ENCODE peak calls at places on chromosomes 5 and 9, in ten cellular contexts. B, X, H, Q, Z, L, I, P, M and J are unnamed samples.

GRCh38 chr5:161432798-161433197 is 113.7 kb downstream of the GABRB2 start:
- DNase-seq in B (no peak), X (no peak), H (no peak), Q (no peak), Z (no peak), L (no peak), I (no peak), P (no peak), M (no peak), J (no peak)

GRCh38 chr5:14250094-14250777 is 107.1 kb downstream of the TRIO start:
- DNase-seq in B (no peak), X (peak; percentile 74), H (peak; percentile 84), Q (peak; percentile 64), Z (peak; percentile 61), L (peak; percentile 81), I (peak; percentile 87), P (peak; percentile 88), M (peak; percentile 87), J (no peak)

GRCh38 chr5:157592594-157592993 is 17.0 kb upstream of the ADAM19 start:
- DNase-seq in B (no peak), X (no peak), H (no peak), Q (no peak), Z (no peak), L (no peak), I (no peak), P (no peak), M (no peak), J (no peak)

GRCh38 chr5:43627028-43627427 is 24.0 kb downstream of the NNT start:
- DNase-seq in B (peak; percentile 66), X (peak; percentile 84), H (peak; percentile 85), Q (peak; percentile 36), Z (peak; percentile 39), L (no peak), I (peak; percentile 70), P (no peak), M (no peak), J (peak; percentile 52)

GRCh38 chr9:16414451-16414850 is 456.0 kb downstream of the BNC2 start:
- DNase-seq in B (no peak), X (peak; percentile 52), H (peak; percentile 52), Q (no peak), Z (no peak), L (no peak), I (peak; percentile 20), P (peak; percentile 24), M (no peak), J (no peak)

GRCh38 chr5:115583474-115583873 is 18.8 kb downstream of the TICAM2 start:
- DNase-seq in B (no peak), X (peak; percentile 80), H (peak; percentile 95), Q (no peak), Z (no peak), L (no peak), I (peak; percentile 93), P (peak; percentile 97), M (no peak), J (no peak)

GRCh38 chr5:103638979-103639378 is 76.4 kb upstream of the NUDT12 start:
- DNase-seq in B (no peak), X (no peak), H (no peak), Q (no peak), Z (no peak), L (no peak), I (no peak), P (no peak), M (no peak), J (no peak)

GRCh38 chr9:1051286-1052118 is 1.3 kb downstream of the DMRT2 start:
- DNase-seq in B (no peak), X (no peak), H (peak; percentile 18), Q (no peak), Z (peak; percentile 24), L (no peak), I (peak; percentile 59), P (no peak), M (no peak), J (no peak)

GRCh38 chr5:140256726-140257125 is 46.2 kb downstream of the PFDN1 start:
- DNase-seq in B (no peak), X (no peak), H (no peak), Q (no peak), Z (no peak), L (no peak), I (no peak), P (no peak), M (no peak), J (no peak)

GRCh38 chr5:134432677-134433359 is 21.1 kb upstream of the CDKN2AIPNL start:
- DNase-seq in B (no peak), X (peak; percentile 49), H (no peak), Q (no peak), Z (no peak), L (no peak), I (no peak), P (peak; percentile 38), M (no peak), J (no peak)

GRCh38 chr9:129464972-129465833 is 155.7 kb downstream of the C9orf50 start:
- DNase-seq in B (no peak), X (peak; percentile 60), H (peak; percentile 67), Q (peak; percentile 46), Z (no peak), L (no peak), I (peak; percentile 48), P (peak; percentile 71), M (peak; percentile 60), J (no peak)

GRCh38 chr5:8993031-8993430 is 552.8 kb downstream of the SEMA5A start:
- DNase-seq in B (no peak), X (peak; percentile 57), H (peak; percentile 34), Q (no peak), Z (peak; percentile 30), L (no peak), I (no peak), P (no peak), M (no peak), J (no peak)

GRCh38 chr5:89756955-89757354 is 652.6 kb downstream of the CETN3 start:
- DNase-seq in B (no peak), X (peak; percentile 7), H (peak; percentile 6), Q (peak; percentile 23), Z (no peak), L (no peak), I (peak; percentile 2), P (peak; percentile 95), M (no peak), J (no peak)

GRCh38 chr5:9498541-9499497 is 47.1 kb downstream of the SEMA5A start:
- DNase-seq in B (no peak), X (peak; percentile 67), H (peak; percentile 42), Q (no peak), Z (peak; percentile 40), L (no peak), I (peak; percentile 47), P (no peak), M (no peak), J (no peak)

GRCh38 chr9:72749276-72749675 is 203.6 kb downstream of the ALDH1A1 start:
- DNase-seq in B (no peak), X (no peak), H (no peak), Q (no peak), Z (peak; percentile 32), L (no peak), I (no peak), P (no peak), M (no peak), J (no peak)

DNA sequence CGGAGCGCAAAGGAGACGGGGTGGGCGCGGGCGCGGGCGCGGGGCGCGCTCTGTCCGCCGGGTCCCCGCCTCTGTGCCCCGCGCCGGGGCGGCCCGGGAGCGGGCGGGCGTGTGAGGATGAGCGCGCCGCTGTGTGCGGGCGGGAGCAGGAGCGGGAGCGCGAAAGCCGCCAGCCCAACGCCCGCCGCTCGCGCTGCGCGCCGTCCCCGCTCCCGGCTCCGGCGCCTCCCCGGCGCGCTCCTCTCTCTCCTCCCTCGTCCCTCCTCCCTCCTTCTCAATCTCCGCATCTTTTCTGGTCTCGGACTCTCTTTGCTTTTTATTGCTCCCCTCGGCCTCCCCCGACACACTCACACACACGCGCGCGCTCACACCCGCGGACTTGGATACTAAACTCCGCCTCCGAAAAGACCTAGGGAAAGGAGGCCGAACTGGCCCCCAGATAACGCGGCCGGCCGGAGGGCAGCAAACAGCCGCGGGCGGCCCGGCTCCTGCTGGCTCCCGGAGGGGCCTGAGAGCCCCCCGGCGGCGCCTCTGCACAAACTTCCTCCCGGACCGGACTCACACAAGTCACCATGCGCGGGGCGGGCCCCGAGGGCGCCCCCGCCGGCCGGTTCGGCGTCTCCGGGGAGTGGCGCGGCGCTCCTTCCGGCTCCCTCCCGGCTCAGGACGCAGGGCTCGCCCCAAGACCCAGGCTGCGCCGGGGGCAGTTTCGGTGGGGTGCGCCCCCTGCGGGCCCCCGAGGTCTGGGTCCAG is at the start of gene FIBCD1:
- DNase-seq in B (peak; percentile 29), X (peak; percentile 25), H (peak; percentile 24), Q (no peak), Z (peak; percentile 47), L (no peak), I (peak; percentile 72), P (peak; percentile 18), M (no peak), J (peak; percentile 66)
- TF ChIP-seq CTCF in B (peak; percentile 27), X (no peak), H (no peak), Q (peak; percentile 42), Z (peak; percentile 26), L (peak; percentile 15), I (peak; percentile 31), P (no peak), M (no peak), J (peak; percentile 37)

GRCh38 chr5:10528056-10528816 is 35.6 kb upstream of the ANKRD33B start:
- DNase-seq in B (no peak), X (peak; percentile 44), H (peak; percentile 90), Q (no peak), Z (no peak), L (no peak), I (peak; percentile 77), P (no peak), M (no peak), J (no peak)
- TF ChIP-seq CTCF in B (peak; percentile 19), X (peak; percentile 29), H (no peak), Q (no peak), Z (no peak), L (peak; percentile 16), I (no peak), P (no peak), M (no peak), J (no peak)

DNA sequence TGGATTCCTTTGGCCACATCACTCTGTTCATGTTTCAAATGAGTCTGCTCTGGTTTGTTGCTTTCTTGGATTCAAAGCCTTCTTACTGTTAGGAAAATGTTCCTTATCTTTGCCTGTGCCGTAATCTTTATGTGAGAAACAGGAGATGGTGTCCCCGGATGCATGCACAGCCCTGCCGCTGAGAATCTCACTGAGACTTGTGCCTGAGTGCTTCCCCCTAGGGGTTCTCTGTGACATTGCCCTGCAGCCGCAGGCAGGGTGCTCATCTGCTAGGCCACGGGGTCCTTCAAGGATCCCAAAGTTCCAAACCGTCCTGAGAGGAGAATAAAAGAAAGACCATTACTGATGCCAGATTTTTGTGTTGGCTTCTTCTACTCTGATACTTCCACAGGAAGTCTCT is 81.4 kb upstream of the ANKRD55 start:
- DNase-seq in B (no peak), X (peak; percentile 63), H (peak; percentile 36), Q (no peak), Z (peak; percentile 39), L (no peak), I (no peak), P (no peak), M (no peak), J (no peak)
- TF ChIP-seq CTCF in B (peak; percentile 78), X (peak; percentile 89), H (peak; percentile 77), Q (no peak), Z (peak; percentile 25), L (peak; percentile 55), I (peak; percentile 19), P (peak; percentile 34), M (no peak), J (no peak)

DNA sequence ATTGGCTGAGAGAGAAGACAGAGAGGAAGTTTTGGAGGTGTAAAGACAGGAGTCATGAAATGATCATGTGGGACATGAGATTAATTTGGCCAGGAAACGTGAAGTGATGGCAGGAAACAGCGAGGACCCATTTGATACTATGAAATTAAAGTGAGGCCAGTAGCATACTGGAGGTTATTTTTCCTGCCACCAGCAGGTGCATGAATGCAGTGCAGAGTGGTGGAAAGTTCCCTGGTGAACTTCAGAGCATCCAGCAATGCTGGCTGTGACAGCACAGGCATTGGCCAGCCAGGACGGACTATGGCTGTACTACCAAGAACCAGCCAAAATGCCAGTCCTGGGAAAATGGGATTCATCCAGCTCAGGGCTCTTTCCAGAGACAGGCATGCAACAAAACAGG is 152.2 kb downstream of the SYK start:
- DNase-seq in B (no peak), X (no peak), H (no peak), Q (no peak), Z (no peak), L (no peak), I (no peak), P (no peak), M (no peak), J (no peak)
- TF ChIP-seq CTCF in B (no peak), X (no peak), H (no peak), Q (no peak), Z (no peak), L (no peak), I (no peak), P (no peak), M (no peak), J (no peak)